ENCODE peak calls at places on chromosomes 1 and 21, in five cellular contexts. K is GM12878, I is NT2/D1, N is HepG2, B is H1. O is an unnamed sample.

GRCh38 chr21:43767980-43768867 is 7.9 kb downstream of the CSTB start:
- DNase-seq in K (no peak), B (no peak), I (no peak), N (no peak), O (no peak)

GRCh38 chr1:88463401-88463800 is 220.7 kb upstream of the PKN2 start:
- DNase-seq in B (no peak), N (no peak), I (no peak), K (no peak), O (no peak)

GRCh38 chr1:6385673-6386191 is 7.8 kb downstream of the ACOT7 start:
- DNase-seq in K (no peak), N (no peak), I (peak; percentile 57), B (peak; percentile 78), O (no peak)

GRCh38 chr1:9784508-9785133 is 39.1 kb downstream of the CLSTN1 start:
- DNase-seq in K (peak; percentile 61), B (no peak), N (peak; percentile 63), I (peak; percentile 49), O (peak; percentile 56)

GRCh38 chr1:203167026-203167912 is 8.4 kb downstream of the MYBPH start:
- DNase-seq in K (no peak), B (no peak), N (no peak), I (no peak), O (no peak)

GRCh38 chr1:17866451-17867029 is 111.4 kb downstream of the ACTL8 start:
- DNase-seq in B (no peak), N (no peak), K (no peak), I (no peak), O (no peak)

GRCh38 chr1:167312871-167313270 is 92.2 kb downstream of the POU2F1 start:
- DNase-seq in I (no peak), K (no peak), B (no peak), N (no peak), O (no peak)

GRCh38 chr1:166914111-166914510 is 38.0 kb upstream of the TADA1 start:
- DNase-seq in B (no peak), I (no peak), K (no peak), N (no peak), O (no peak)

GRCh38 chr1:54314691-54315455 is 91.3 kb downstream of the SSBP3 start:
- DNase-seq in N (no peak), K (no peak), B (no peak), I (no peak), O (no peak)

GRCh38 chr1:232335751-232336274 is 294.1 kb downstream of the SIPA1L2 start:
- DNase-seq in K (no peak), N (no peak), I (no peak), B (no peak), O (no peak)

GRCh38 chr1:13498553-13498952 is 15.2 kb downstream of the LRRC38 start:
- DNase-seq in B (no peak), K (no peak), N (no peak), I (no peak), O (no peak)

GRCh38 chr1:19504796-19505693 is 19.7 kb upstream of the CAPZB start:
- DNase-seq in B (no peak), I (no peak), K (no peak), N (no peak), O (no peak)

GRCh38 chr1:243917177-243917862 is 67.3 kb upstream of the AKT3 start:
- DNase-seq in I (peak; percentile 74), N (no peak), K (no peak), B (peak; percentile 23), O (peak; percentile 63)
- TF ChIP-seq SUZ12 in I (no peak), N (no peak), K (no peak), B (peak; percentile 38), O (no peak)

GRCh38 chr21:32314806-32315205 is 16.2 kb downstream of the MRAP start:
- DNase-seq in N (no peak), I (no peak), K (no peak), B (no peak), O (no peak)
- TF ChIP-seq SUZ12 in N (no peak), I (no peak), K (no peak), B (no peak), O (no peak)

GRCh38 chr1:68191717-68192116 is 40.6 kb downstream of the WLS start:
- DNase-seq in K (no peak), I (no peak), N (no peak), B (no peak), O (no peak)
- TF ChIP-seq SUZ12 in K (no peak), I (no peak), N (no peak), B (no peak), O (no peak)

GRCh38 chr1:36367067-36367466 is 18.7 kb downstream of the STK40 start:
- DNase-seq in K (no peak), N (no peak), I (no peak), B (no peak), O (no peak)

GRCh38 chr1:36367798-36368197 is 17.9 kb downstream of the STK40 start:
- DNase-seq in B (no peak), I (no peak), N (no peak), K (no peak), O (no peak)

GRCh38 chr1:36372617-36373016 is 13.1 kb downstream of the STK40 start:
- DNase-seq in I (no peak), K (no peak), B (no peak), N (no peak), O (no peak)

GRCh38 chr1:36369061-36369470 is 16.7 kb downstream of the STK40 start:
- DNase-seq in N (peak; percentile 57), I (no peak), B (peak; percentile 46), K (no peak), O (peak; percentile 85)

GRCh38 chr1:36369472-36369871 is 16.3 kb downstream of the STK40 start:
- DNase-seq in I (no peak), B (no peak), N (no peak), K (no peak), O (no peak)
- TF ChIP-seq SUZ12 in I (no peak), B (no peak), N (no peak), K (no peak), O (no peak)

GRCh38 chr1:41621791-41622190 is 137.3 kb upstream of the EDN2 start:
- DNase-seq in K (no peak), N (no peak), I (no peak), B (no peak), O (no peak)

GRCh38 chr1:41620365-41621169 is 136.1 kb upstream of the EDN2 start:
- DNase-seq in N (no peak), I (no peak), K (no peak), B (no peak), O (no peak)

GRCh38 chr1:41619511-41620364 is 135.3 kb upstream of the EDN2 start:
- DNase-seq in B (peak; percentile 27), N (no peak), K (no peak), I (no peak), O (no peak)

GRCh38 chr1:41622402-41622801 is 137.9 kb upstream of the EDN2 start:
- DNase-seq in I (no peak), K (no peak), N (no peak), B (no peak), O (no peak)

GRCh38 chr1:41621256-41621655 is 136.8 kb upstream of the EDN2 start:
- DNase-seq in N (no peak), I (no peak), K (no peak), B (no peak), O (no peak)
- TF ChIP-seq SUZ12 in N (no peak), I (no peak), K (no peak), B (no peak), O (no peak)

GRCh38 chr1:45446950-45447672 is 43.9 kb downstream of the TESK2 start:
- DNase-seq in N (no peak), B (no peak), I (no peak), K (no peak), O (no peak)
- TF ChIP-seq SUZ12 in N (no peak), B (no peak), I (no peak), K (no peak), O (no peak)

DNA sequence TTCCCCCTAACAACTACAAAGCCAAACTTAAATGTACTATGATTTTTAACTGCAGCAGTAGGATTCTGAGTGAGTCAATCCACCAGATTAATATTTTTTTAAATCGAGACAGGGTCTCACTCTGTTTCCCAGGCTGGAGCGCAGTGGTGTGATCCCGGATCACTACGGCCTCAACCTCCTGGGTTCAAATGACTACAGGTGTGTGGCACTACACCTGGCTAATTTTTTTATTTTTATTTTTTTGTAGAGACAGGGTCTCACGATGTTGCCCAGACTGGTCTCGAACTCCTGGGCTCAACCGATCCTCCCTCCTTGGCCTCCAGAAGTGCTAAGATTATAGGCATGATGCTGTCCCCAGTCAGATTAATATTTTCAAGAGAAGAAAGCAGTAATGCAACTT is 88.1 kb downstream of the SLC45A1 start:
- DNase-seq in B (no peak), K (no peak), N (no peak), I (no peak), O (no peak)
- TF ChIP-seq SUZ12 in B (no peak), K (no peak), N (no peak), I (no peak), O (no peak)

GRCh38 chr1:21573971-21574458 is 64.8 kb downstream of the ALPL start:
- DNase-seq in I (peak; percentile 67), B (peak; percentile 57), N (peak; percentile 67), K (no peak), O (peak; percentile 67)
- TF ChIP-seq SUZ12 in I (no peak), B (no peak), N (no peak), K (no peak), O (no peak)

DNA sequence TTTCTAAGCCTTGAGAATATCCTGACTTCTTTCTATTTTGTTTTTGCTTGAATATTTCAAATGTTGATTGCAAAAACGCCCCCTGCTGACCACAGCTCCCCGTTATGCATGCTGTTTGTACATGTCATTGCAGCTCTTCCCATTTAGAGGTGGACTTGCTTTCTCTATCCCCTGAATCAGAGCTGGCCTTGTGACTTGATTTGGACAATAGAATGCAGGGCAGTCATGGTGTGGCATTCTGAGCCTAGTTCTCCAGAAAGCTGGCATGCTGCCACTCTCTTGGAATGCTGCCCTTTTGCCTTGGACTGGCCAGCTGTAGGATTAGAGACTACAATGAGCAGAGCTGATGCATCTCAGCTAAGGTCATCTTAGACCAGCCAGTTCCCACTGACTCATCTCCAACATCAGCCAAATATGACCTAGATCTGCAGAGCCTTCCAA is 1561.5 kb downstream of the MRPL39 start:
- DNase-seq in N (no peak), K (no peak), B (no peak), I (peak; percentile 15), O (peak; percentile 13)
- TF ChIP-seq SUZ12 in N (no peak), K (no peak), B (no peak), I (no peak), O (no peak)

GRCh38 chr1:221712198-221712684 is 29.6 kb downstream of the DUSP10 start:
- DNase-seq in K (no peak), I (no peak), B (no peak), N (no peak), O (no peak)
- TF ChIP-seq SUZ12 in K (no peak), I (no peak), B (no peak), N (no peak), O (no peak)

O was measured in HEK293T.